ENCODE peak calls at places on chromosome 13, in six cellular contexts. E is T follicular helper cell, L is AG04449, H is hepatic stellate cell, N is activated gamma-delta T cell treated with Interleukin-2 at 50 U/mL for 16 hours, X is mesenteric fat pad. S is an unnamed sample.

GRCh38 chr13:39602614-39603366 is at the start of gene LHFPL6:
- DNase-seq in L (no peak), E (peak; percentile 35), X (peak; percentile 93), N (no peak), H (peak; percentile 86), S (peak; percentile 88)

GRCh38 chr13:28545583-28546333 is 50.8 kb upstream of the FLT1 start:
- DNase-seq in X (no peak), L (no peak), E (no peak), N (no peak), H (no peak), S (no peak)

GRCh38 chr13:49679244-49679643 is 12.0 kb downstream of the EBPL start:
- DNase-seq in X (no peak), H (no peak), E (no peak), L (no peak), N (no peak), S (no peak)

GRCh38 chr13:45205124-45205523 is 4.3 kb upstream of the KCTD4 start:
- DNase-seq in E (no peak), N (no peak), X (no peak), L (no peak), H (no peak), S (no peak)

GRCh38 chr13:49124693-49125304 is 95.3 kb upstream of the MLNR start:
- DNase-seq in H (no peak), L (no peak), E (no peak), N (no peak), X (no peak), S (no peak)

GRCh38 chr13:60261432-60262351 is 98.0 kb upstream of the DIAPH3 start:
- DNase-seq in N (no peak), X (no peak), H (no peak), E (no peak), L (no peak), S (peak; percentile 95)

GRCh38 chr13:41622545-41623429 is 165.4 kb downstream of the RGCC start:
- DNase-seq in H (no peak), X (no peak), N (no peak), E (no peak), L (no peak), S (no peak)

GRCh38 chr13:60001892-60002291 is 161.8 kb downstream of the DIAPH3 start:
- DNase-seq in N (no peak), L (no peak), X (no peak), H (no peak), E (no peak), S (no peak)

GRCh38 chr13:43023244-43023931 is at the start of gene DNAJC15:
- DNase-seq in H (peak; percentile 54), N (peak; percentile 78), X (peak; percentile 93), E (peak; percentile 21), L (no peak), S (peak; percentile 91)

GRCh38 chr13:52882803-52883202 is 34.4 kb upstream of the PCDH8 start:
- DNase-seq in X (no peak), N (no peak), E (no peak), H (no peak), L (no peak), S (no peak)